ENCODE peak calls at places on chromosomes 13 and 19, in six cellular contexts. Q, J, L, X, V and P are unnamed samples.

GRCh38 chr19:36100476-36100875 is 10.5 kb upstream of the OVOL3 start:
- DNase-seq in Q (no peak), J (no peak), L (no peak), X (no peak), V (no peak), P (no peak)

GRCh38 chr19:6516018-6516658 is 14.0 kb upstream of the TUBB4A start:
- DNase-seq in Q (peak), J (peak), L (peak), X (peak), V (peak), P (peak)

GRCh38 chr19:53530622-53531021 is 7.3 kb upstream of the ZNF331 start:
- DNase-seq in Q (no peak), J (no peak), L (no peak), X (no peak), V (no peak), P (no peak)

GRCh38 chr13:39765801-39766463 is 110.5 kb downstream of the COG6 start:
- DNase-seq in Q (no peak), J (peak), L (no peak), X (no peak), V (no peak), P (peak)

GRCh38 chr19:17259934-17260333 is 4.6 kb downstream of the USHBP1 start:
- DNase-seq in Q (no peak), J (no peak), L (no peak), X (no peak), V (no peak), P (no peak)

GRCh38 chr13:41459754-41460111 is 2.4 kb downstream of the RGCC start:
- DNase-seq in Q (no peak), J (no peak), L (no peak), X (no peak), V (no peak), P (no peak)

GRCh38 chr13:109276261-109276660 is 510.1 kb downstream of the IRS2 start:
- DNase-seq in Q (no peak), J (no peak), L (no peak), X (peak), V (no peak), P (no peak)

GRCh38 chr13:50999641-51000040 is 90.0 kb downstream of the RNASEH2B start:
- DNase-seq in Q (no peak), J (no peak), L (no peak), X (peak), V (no peak), P (no peak)

GRCh38 chr19:46115396-46116109 is 8.9 kb downstream of the IGFL3 start:
- DNase-seq in Q (no peak), J (peak), L (no peak), X (peak), V (no peak), P (no peak)

GRCh38 chr19:15529774-15530372 is 21.5 kb downstream of the CYP4F22 start:
- DNase-seq in Q (no peak), J (no peak), L (no peak), X (no peak), V (no peak), P (no peak)

GRCh38 chr19:3556978-3557460 is 367 bp downstream of the MFSD12 start:
- DNase-seq in Q (no peak), J (no peak), L (no peak), X (no peak), V (peak), P (peak)
- TF ChIP-seq CTCF in Q (peak), J (no peak), L (no peak), X (no peak), V (no peak), P (peak)

GRCh38 chr19:13181747-13182388 is 31.7 kb downstream of the IER2 start:
- DNase-seq in Q (no peak), J (peak), L (no peak), X (no peak), V (peak), P (peak)
- H3K27ac ChIP-seq in Q (no peak), J (peak), L (no peak), X (peak), V (peak), P (peak)

GRCh38 chr19:19110410-19111137 is 27.7 kb downstream of the TMEM161A start:
- DNase-seq in Q (no peak), J (no peak), L (no peak), X (no peak), V (no peak), P (no peak)
- TF ChIP-seq CTCF in Q (no peak), J (peak), L (no peak), X (peak), V (peak), P (peak)

DNA sequence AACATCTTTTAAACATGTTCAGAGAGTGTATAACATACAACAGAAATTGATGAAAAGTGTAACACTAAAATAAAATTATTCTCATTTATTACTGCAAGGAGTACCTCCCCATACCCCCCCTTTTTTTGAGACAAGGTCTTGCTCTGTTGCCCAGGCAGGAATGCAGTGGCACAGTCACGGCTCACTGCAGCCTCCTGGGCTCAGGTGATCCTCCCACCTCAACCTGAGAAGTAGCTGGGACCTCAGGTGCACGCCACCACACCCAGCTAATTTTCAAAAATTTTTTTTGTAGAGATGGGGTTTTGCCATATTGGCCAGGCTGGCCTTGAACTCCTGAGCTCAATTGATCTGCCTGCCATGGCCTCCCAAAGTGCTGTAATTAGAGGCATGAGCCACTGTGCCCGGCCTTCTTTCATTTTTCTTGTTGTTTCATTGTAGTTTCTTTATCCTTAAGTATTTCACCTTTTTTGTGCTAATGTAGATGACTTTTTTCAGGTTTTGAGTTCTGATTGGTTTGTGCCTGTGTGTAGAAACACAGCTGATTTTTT is 28.3 kb downstream of the GATAD2A start:
- DNase-seq in Q (no peak), J (no peak), L (no peak), X (no peak), V (no peak), P (no peak)
- H3K27ac ChIP-seq in Q (peak), J (no peak), L (peak), X (no peak), V (no peak), P (no peak)

GRCh38 chr13:114259974-114260373 is 21.4 kb upstream of the UPF3A start:
- DNase-seq in Q (no peak), J (no peak), L (no peak), X (peak), V (no peak), P (no peak)
- TF ChIP-seq CTCF in Q (no peak), J (no peak), L (no peak), X (no peak), V (no peak), P (no peak)

GRCh38 chr13:73941752-73942151 is 192.5 kb downstream of the KLF12 start:
- DNase-seq in Q (no peak), J (no peak), L (no peak), X (no peak), V (no peak), P (no peak)

GRCh38 chr13:73943137-73943964 is 190.9 kb downstream of the KLF12 start:
- DNase-seq in Q (no peak), J (no peak), L (no peak), X (no peak), V (no peak), P (no peak)

GRCh38 chr13:73945371-73945770 is 188.8 kb downstream of the KLF12 start:
- DNase-seq in Q (no peak), J (no peak), L (no peak), X (no peak), V (no peak), P (no peak)

GRCh38 chr13:73945871-73946270 is 188.3 kb downstream of the KLF12 start:
- DNase-seq in Q (no peak), J (no peak), L (no peak), X (no peak), V (no peak), P (no peak)

DNA sequence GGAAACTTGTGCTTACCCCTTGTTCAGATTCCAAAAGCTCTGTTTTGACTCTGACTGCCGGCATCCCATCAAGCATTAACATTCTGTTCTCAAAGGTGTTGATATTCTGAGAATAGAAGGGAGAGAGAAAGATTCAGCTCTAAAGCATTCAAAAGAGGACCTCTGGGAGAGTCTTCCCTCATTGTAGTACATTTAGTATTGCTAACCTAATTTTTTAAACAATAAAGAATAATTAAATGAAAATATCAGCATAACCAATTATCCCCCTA is 190.3 kb downstream of the KLF12 start:
- DNase-seq in Q (no peak), J (no peak), L (no peak), X (no peak), V (no peak), P (no peak)
- H3K27ac ChIP-seq in Q (no peak), J (no peak), L (no peak), X (peak), V (no peak), P (no peak)